ENCODE peak calls at places on chromosomes 2 and 18, in six cellular contexts. U is CD8-positive, alpha-beta T cell; F is K562; X is CD4-positive, CD25-positive, alpha-beta regulatory T cell; Q is neuronal stem cell; M is A673. E is an unnamed sample.

GRCh38 chr2:38709515-38710194 is 41.5 kb downstream of the SRSF7 start:
- DNase-seq in Q (no peak), X (peak), M (no peak), F (no peak), U (peak), E (no peak)

GRCh38 chr2:80548469-80548868 is 243.9 kb upstream of the LRRTM1 start:
- DNase-seq in Q (no peak), U (no peak), F (no peak), X (no peak), M (no peak), E (no peak)

GRCh38 chr2:164943289-164943688 is 12.0 kb downstream of the SLC38A11 start:
- DNase-seq in U (no peak), F (no peak), M (no peak), X (no peak), Q (no peak), E (no peak)

GRCh38 chr2:176269319-176270099 is at the start of gene MTX2:
- DNase-seq in Q (peak), X (peak), U (peak), F (peak), M (peak), E (peak)

GRCh38 chr2:127011136-127011740 is 95.7 kb downstream of the BIN1 start:
- DNase-seq in Q (no peak), X (no peak), M (no peak), U (no peak), F (no peak), E (no peak)

GRCh38 chr2:235536711-235537110 is 42.9 kb downstream of the AGAP1 start:
- DNase-seq in X (no peak), F (no peak), Q (no peak), M (no peak), U (no peak), E (no peak)

GRCh38 chr18:32851936-32852335 is 79.1 kb upstream of the KLHL14 start:
- DNase-seq in Q (no peak), F (no peak), X (no peak), M (no peak), U (no peak), E (no peak)

GRCh38 chr2:109513749-109514588 is 99.8 kb downstream of the SEPTIN10 start:
- DNase-seq in X (no peak), Q (no peak), F (no peak), U (no peak), M (no peak), E (no peak)

GRCh38 chr2:229955663-229956062 is 33.4 kb downstream of the FBXO36 start:
- DNase-seq in F (no peak), Q (no peak), U (no peak), M (no peak), X (no peak), E (no peak)

GRCh38 chr2:119316066-119316465 is 50.6 kb downstream of the C2orf76 start:
- DNase-seq in F (no peak), Q (no peak), M (no peak), X (no peak), U (no peak), E (no peak)

GRCh38 chr2:48589170-48589767 is 28.4 kb upstream of the GTF2A1L start:
- DNase-seq in U (no peak), Q (no peak), M (peak), F (peak), X (no peak), E (no peak)

GRCh38 chr2:176682278-176682677 is 413.0 kb downstream of the MTX2 start:
- DNase-seq in U (no peak), F (no peak), Q (no peak), M (peak), X (no peak), E (no peak)

GRCh38 chr2:213162515-213163118 is 11.2 kb upstream of the IKZF2 start:
- DNase-seq in F (no peak), Q (no peak), M (no peak), X (no peak), U (no peak), E (no peak)

GRCh38 chr2:190856985-190857384 is 23.6 kb upstream of the GLS start:
- DNase-seq in X (no peak), M (no peak), Q (no peak), U (no peak), F (no peak), E (no peak)

GRCh38 chr18:69538849-69539248 is 138.2 kb downstream of the DOK6 start:
- DNase-seq in M (no peak), Q (no peak), U (no peak), F (no peak), X (no peak), E (no peak)

GRCh38 chr2:218961651-218962570 is 2.4 kb downstream of the CDK5R2 start:
- DNase-seq in X (no peak), Q (no peak), M (no peak), F (peak), U (no peak), E (no peak)

GRCh38 chr2:54520687-54521086 is 64.6 kb downstream of the SPTBN1 start:
- DNase-seq in Q (no peak), M (peak), U (no peak), F (no peak), X (no peak), E (no peak)

GRCh38 chr2:188931361-188931760 is 42.8 kb upstream of the COL3A1 start:
- DNase-seq in X (no peak), M (no peak), U (no peak), Q (no peak), F (no peak), E (no peak)

GRCh38 chr2:119429225-119430000 is 2.2 kb upstream of the TMEM37 start:
- DNase-seq in X (no peak), M (peak), U (no peak), Q (no peak), F (peak), E (no peak)

GRCh38 chr2:230899287-230899686 is 25.8 kb downstream of the GPR55 start:
- DNase-seq in U (no peak), F (no peak), Q (no peak), X (no peak), M (no peak), E (no peak)

GRCh38 chr18:34542625-34543024 is 167.5 kb upstream of the DTNA start:
- DNase-seq in F (no peak), Q (no peak), M (no peak), X (no peak), U (no peak), E (no peak)

GRCh38 chr2:26488463-26489212 is 10.7 kb upstream of the OTOF start:
- DNase-seq in Q (no peak), M (no peak), X (no peak), F (no peak), U (no peak), E (no peak)

GRCh38 chr2:121810959-121811853 is 55.8 kb downstream of the TSN start:
- DNase-seq in M (peak), Q (peak), X (peak), F (peak), U (no peak), E (no peak)

GRCh38 chr2:201831469-201831868 is 25.1 kb downstream of the CDK15 start:
- DNase-seq in U (no peak), Q (no peak), M (no peak), X (no peak), F (no peak), E (no peak)

GRCh38 chr2:64141711-64142405 is 2.4 kb downstream of the PELI1 start:
- DNase-seq in U (no peak), X (peak), F (no peak), Q (no peak), M (no peak), E (no peak)

GRCh38 chr18:58691256-58691655 is 20.0 kb downstream of the MALT1 start:
- DNase-seq in U (no peak), X (no peak), M (no peak), Q (no peak), F (no peak), E (no peak)

GRCh38 chr2:201660293-201660895 is 17.1 kb upstream of the TMEM237 start:
- DNase-seq in U (no peak), F (no peak), X (peak), Q (no peak), M (no peak), E (no peak)

GRCh38 chr2:2788076-2788475 is 457.0 kb upstream of the MYT1L start:
- DNase-seq in U (no peak), F (no peak), M (peak), X (no peak), Q (peak), E (no peak)

GRCh38 chr2:113248997-113249770 is 29.5 kb downstream of the PAX8 start:
- DNase-seq in X (peak), F (peak), M (peak), Q (peak), U (peak), E (no peak)

GRCh38 chr2:152012697-152013096 is 86.1 kb downstream of the CACNB4 start:
- DNase-seq in F (no peak), X (no peak), U (no peak), Q (no peak), M (no peak), E (no peak)

GRCh38 chr2:240919786-240920782 is 13.9 kb downstream of the CROCC2 start:
- DNase-seq in Q (no peak), U (no peak), F (no peak), M (no peak), X (no peak), E (peak)

GRCh38 chr2:240919161-240919781 is 13.1 kb downstream of the CROCC2 start:
- DNase-seq in U (no peak), Q (no peak), F (no peak), X (no peak), M (no peak), E (peak)

GRCh38 chr2:240922234-240922981 is 16.3 kb downstream of the CROCC2 start:
- DNase-seq in M (no peak), X (no peak), U (no peak), Q (no peak), F (no peak), E (peak)

GRCh38 chr2:240921319-240922233 is 15.4 kb downstream of the CROCC2 start:
- DNase-seq in X (no peak), M (peak), U (no peak), Q (no peak), F (no peak), E (peak)

GRCh38 chr2:240920783-240921231 is 14.7 kb downstream of the CROCC2 start:
- DNase-seq in M (no peak), F (no peak), X (no peak), Q (no peak), U (no peak), E (peak)
- H3K27ac ChIP-seq in M (peak), F (no peak), X (no peak), Q (no peak), U (no peak), E (no peak)

DNA sequence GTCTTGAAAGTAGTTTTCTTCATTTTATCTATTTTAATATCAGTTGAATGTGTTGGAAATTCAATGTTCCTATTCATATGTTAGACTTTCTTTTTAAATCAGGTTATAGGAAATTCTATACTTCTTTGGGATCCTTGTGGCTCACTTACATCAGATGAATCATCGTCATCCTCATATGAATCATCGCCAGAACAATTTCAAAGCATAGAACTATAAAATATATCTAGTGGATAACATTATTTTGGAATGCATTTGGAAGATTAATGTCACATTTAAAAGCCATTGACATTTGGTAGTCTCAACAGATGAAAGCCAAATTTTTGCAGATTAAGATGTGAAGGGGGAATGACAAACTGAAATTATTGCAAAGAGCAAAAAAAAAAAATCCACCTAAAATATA is 94.1 kb downstream of the FAM161A start:
- DNase-seq in F (no peak), U (no peak), M (no peak), Q (no peak), X (no peak), E (no peak)
- H3K27ac ChIP-seq in F (no peak), U (no peak), M (no peak), Q (no peak), X (no peak), E (peak)

DNA sequence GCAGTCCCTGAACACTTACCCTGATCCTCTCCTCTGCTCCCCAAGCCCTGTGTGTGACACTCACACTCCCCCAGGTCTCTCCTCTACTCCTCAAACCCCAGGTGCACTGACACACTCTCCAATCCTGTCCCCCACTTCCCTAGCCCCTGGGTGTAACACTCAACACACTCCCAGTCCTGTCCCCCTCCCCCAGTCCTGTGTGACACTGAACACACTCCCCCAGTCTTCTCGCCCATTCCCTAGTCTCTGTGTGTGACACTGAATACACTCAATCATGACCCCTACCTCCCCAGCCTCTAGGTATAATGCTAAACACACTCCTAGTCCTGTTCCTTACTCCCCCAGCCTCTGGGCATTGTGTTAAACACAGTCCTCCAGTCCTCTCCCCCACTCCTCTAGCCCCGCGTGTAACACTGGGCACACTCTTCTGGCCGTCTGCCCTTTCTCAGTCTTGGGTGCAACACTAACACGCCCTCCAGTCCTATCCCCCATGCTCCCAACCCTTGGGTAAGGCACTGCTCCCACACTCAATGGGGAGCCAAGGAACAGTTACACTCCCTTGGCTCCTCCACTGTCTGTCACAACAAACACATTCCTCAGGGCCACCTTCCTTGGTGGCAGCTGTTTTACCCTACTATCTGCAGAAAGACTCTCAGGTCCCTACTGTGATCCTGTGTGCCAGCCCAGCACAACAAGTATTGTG is 82.5 kb upstream of the PKDCC start:
- DNase-seq in M (no peak), U (no peak), X (no peak), F (no peak), Q (no peak), E (no peak)
- H3K27ac ChIP-seq in M (no peak), U (no peak), X (no peak), F (no peak), Q (no peak), E (no peak)

GRCh38 chr2:179341152-179341866 is 76.7 kb upstream of the SESTD1 start:
- DNase-seq in Q (no peak), F (no peak), X (no peak), U (no peak), M (no peak), E (no peak)

GRCh38 chr2:179348921-179349320 is 84.3 kb upstream of the SESTD1 start:
- DNase-seq in M (no peak), F (no peak), X (no peak), Q (no peak), U (no peak), E (no peak)

GRCh38 chr2:179344280-179344961 is 79.8 kb upstream of the SESTD1 start:
- DNase-seq in X (no peak), U (no peak), M (peak), F (no peak), Q (no peak), E (no peak)

GRCh38 chr2:179343945-179344279 is 79.3 kb upstream of the SESTD1 start:
- DNase-seq in U (no peak), M (no peak), F (no peak), Q (no peak), X (no peak), E (no peak)

DNA sequence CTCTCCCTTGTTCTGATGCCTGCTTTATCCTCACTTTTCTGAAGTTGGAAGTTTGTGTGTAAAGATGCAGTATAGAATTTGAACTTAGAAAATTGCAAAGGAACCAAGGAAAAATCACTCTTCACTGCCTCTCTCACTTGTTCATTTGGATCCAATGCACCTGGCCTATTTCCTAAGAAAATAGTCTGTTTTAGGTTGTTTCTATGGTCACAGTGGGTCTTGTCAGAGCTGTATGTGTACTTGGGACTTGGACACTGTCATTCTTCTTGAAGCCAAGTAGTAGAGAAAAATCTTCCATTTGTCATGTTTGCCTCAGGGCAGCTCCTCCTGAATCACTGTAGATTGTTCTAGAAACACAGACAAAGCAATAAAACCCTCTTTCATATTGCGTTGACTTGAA is 80.3 kb upstream of the SESTD1 start:
- DNase-seq in X (no peak), F (no peak), Q (no peak), M (no peak), U (no peak), E (no peak)
- H3K27ac ChIP-seq in X (no peak), F (no peak), Q (no peak), M (no peak), U (no peak), E (no peak)

GRCh38 chr18:62438402-62438801 is 84.4 kb upstream of the ZCCHC2 start:
- DNase-seq in M (no peak), X (no peak), U (no peak), Q (no peak), F (no peak), E (no peak)

GRCh38 chr18:62435435-62436031 is 87.3 kb upstream of the ZCCHC2 start:
- DNase-seq in M (no peak), F (no peak), Q (no peak), X (no peak), U (no peak), E (no peak)

GRCh38 chr18:62438876-62439275 is 83.9 kb upstream of the ZCCHC2 start:
- DNase-seq in F (no peak), Q (no peak), M (no peak), X (no peak), U (no peak), E (no peak)

GRCh38 chr18:62436636-62437519 is 85.9 kb upstream of the ZCCHC2 start:
- DNase-seq in X (no peak), M (peak), Q (no peak), U (no peak), F (no peak), E (peak)

DNA sequence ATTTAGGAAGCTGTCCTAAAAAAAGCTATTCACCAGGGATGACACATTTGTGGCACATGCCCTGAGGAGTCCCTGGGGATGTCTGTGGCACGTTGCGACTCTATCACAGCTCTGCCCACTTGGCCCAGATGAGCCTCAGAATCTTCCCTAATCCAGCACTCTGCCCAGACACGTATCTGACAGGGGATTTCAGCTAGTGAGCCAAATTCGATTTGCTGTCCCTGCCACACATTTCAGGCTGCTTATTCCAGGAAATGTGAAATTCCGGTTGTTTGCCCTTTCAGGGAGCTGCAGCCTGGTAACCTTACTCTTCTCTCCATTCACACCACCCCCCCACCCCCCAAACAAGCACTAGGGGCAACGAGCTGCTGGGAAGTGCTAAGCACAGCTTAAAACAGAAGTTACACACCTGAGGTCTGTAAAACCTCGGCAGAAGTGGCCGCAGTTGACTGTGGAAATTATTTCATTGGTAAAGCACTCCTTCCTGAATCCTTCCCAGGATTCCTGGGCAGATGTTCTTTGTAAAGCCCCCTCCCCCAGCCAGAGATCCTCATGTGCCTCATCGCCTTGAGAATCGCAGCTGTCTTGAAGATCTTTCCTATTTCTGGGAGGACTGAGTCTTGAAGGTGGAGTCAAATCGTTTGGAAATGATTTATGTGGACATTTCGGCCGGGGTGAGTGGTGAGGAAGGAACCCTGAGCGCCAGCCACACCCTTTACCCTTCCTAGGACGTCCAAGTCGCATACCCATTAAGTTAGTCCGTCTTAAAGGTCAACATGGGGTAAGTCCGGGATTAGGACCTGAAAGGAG is 85.1 kb upstream of the ZCCHC2 start:
- DNase-seq in U (no peak), Q (no peak), X (no peak), M (no peak), F (peak), E (no peak)
- H3K27ac ChIP-seq in U (no peak), Q (no peak), X (no peak), M (no peak), F (no peak), E (peak)